ENCODE peak calls at places on chromosome 17, in six cellular contexts. E, X, C, R, J and M are unnamed samples.

GRCh38 chr17:6753006-6753445 is 2.8 kb upstream of the XAF1 start:
- DNase-seq in E (peak; percentile 95), X (peak; percentile 87), C (peak; percentile 41), R (peak; percentile 77), J (peak; percentile 53), M (peak; percentile 20)

GRCh38 chr17:81966343-81967243 is 5.6 kb upstream of the NOTUM start:
- DNase-seq in E (peak; percentile 49), X (no peak), C (peak; percentile 39), R (no peak), J (no peak), M (peak; percentile 26)

GRCh38 chr17:31371511-31372097 is 19.9 kb upstream of the RAB11FIP4 start:
- DNase-seq in E (peak; percentile 60), X (peak; percentile 52), C (no peak), R (no peak), J (no peak), M (no peak)

GRCh38 chr17:27457405-27457730 is 1.1 kb downstream of the KSR1 start:
- DNase-seq in E (no peak), X (peak; percentile 15), C (no peak), R (no peak), J (no peak), M (no peak)

GRCh38 chr17:19978206-19978802 is 676 bp upstream of the AKAP10 start:
- DNase-seq in E (no peak), X (no peak), C (no peak), R (no peak), J (no peak), M (no peak)

GRCh38 chr17:17782425-17783120 is 54.2 kb downstream of the SREBF1 start:
- DNase-seq in E (no peak), X (no peak), C (no peak), R (no peak), J (no peak), M (no peak)

GRCh38 chr17:72863511-72864175 is 228.8 kb downstream of the SLC39A11 start:
- DNase-seq in E (no peak), X (no peak), C (no peak), R (no peak), J (no peak), M (no peak)

GRCh38 chr17:77666881-77667395 is 291.6 kb upstream of the TNRC6C start:
- DNase-seq in E (no peak), X (no peak), C (no peak), R (no peak), J (no peak), M (no peak)

GRCh38 chr17:19328441-19329061 is 34.0 kb downstream of the B9D1 start:
- DNase-seq in E (no peak), X (no peak), C (no peak), R (peak; percentile 59), J (no peak), M (no peak)

GRCh38 chr17:71975998-71976649 is 144.7 kb upstream of the SOX9 start:
- DNase-seq in E (peak; percentile 96), X (no peak), C (peak; percentile 61), R (peak; percentile 98), J (peak; percentile 63), M (peak; percentile 89)

GRCh38 chr17:12627776-12628491 is 37.8 kb upstream of the MYOCD start:
- DNase-seq in E (peak; percentile 51), X (no peak), C (no peak), R (no peak), J (no peak), M (no peak)

GRCh38 chr17:65546579-65546978 is 14.9 kb downstream of the AXIN2 start:
- DNase-seq in E (no peak), X (no peak), C (no peak), R (no peak), J (no peak), M (no peak)

GRCh38 chr17:82862758-82863645 is 23.2 kb upstream of the ZNF750 start:
- DNase-seq in E (no peak), X (no peak), C (no peak), R (no peak), J (no peak), M (no peak)

GRCh38 chr17:45177563-45177962 is 15.9 kb downstream of the HEXIM2 start:
- DNase-seq in E (no peak), X (no peak), C (no peak), R (no peak), J (no peak), M (no peak)

GRCh38 chr17:56319531-56319930 is 166.3 kb downstream of the ANKFN1 start:
- DNase-seq in E (peak; percentile 51), X (peak; percentile 64), C (no peak), R (no peak), J (peak; percentile 7), M (peak; percentile 29)

GRCh38 chr17:49580055-49580721 is 4.5 kb downstream of the NXPH3 start:
- DNase-seq in E (no peak), X (no peak), C (no peak), R (no peak), J (no peak), M (no peak)

GRCh38 chr17:57593739-57594462 is 151.2 kb downstream of the CCDC182 start:
- DNase-seq in E (no peak), X (no peak), C (no peak), R (no peak), J (no peak), M (no peak)

GRCh38 chr17:78159575-78160158 is 8.7 kb upstream of the SYNGR2 start:
- DNase-seq in E (no peak), X (no peak), C (no peak), R (no peak), J (no peak), M (peak; percentile 80)

GRCh38 chr17:57625511-57625910 is 119.6 kb downstream of the CCDC182 start:
- DNase-seq in E (no peak), X (no peak), C (no peak), R (no peak), J (no peak), M (no peak)

GRCh38 chr17:56440391-56440790 is 153.1 kb upstream of the NOG start:
- DNase-seq in E (no peak), X (peak; percentile 10), C (no peak), R (no peak), J (no peak), M (no peak)

GRCh38 chr17:80382956-80383355 is 32.0 kb upstream of the ENDOV start:
- DNase-seq in E (no peak), X (no peak), C (no peak), R (no peak), J (no peak), M (no peak)

GRCh38 chr17:69637399-69638165 is 223.1 kb downstream of the MAP2K6 start:
- DNase-seq in E (peak; percentile 16), X (no peak), C (no peak), R (no peak), J (peak; percentile 38), M (peak; percentile 33)

GRCh38 chr17:29614345-29615047 is 8.2 kb downstream of the CORO6 start:
- DNase-seq in E (no peak), X (no peak), C (no peak), R (no peak), J (no peak), M (no peak)

GRCh38 chr17:40352779-40353394 is 11.7 kb downstream of the GJD3 start:
- DNase-seq in E (no peak), X (no peak), C (no peak), R (peak; percentile 33), J (no peak), M (no peak)

GRCh38 chr17:27456681-27457404 is 595 bp downstream of the KSR1 start:
- DNase-seq in E (no peak), X (no peak), C (no peak), R (peak; percentile 71), J (no peak), M (no peak)

GRCh38 chr17:41865596-41865893 is 322 bp upstream of the KLHL11 start:
- DNase-seq in E (no peak), X (no peak), C (no peak), R (no peak), J (no peak), M (no peak)
- H3K4me3 ChIP-seq in E (peak overlapping the region; percentile 37), X (peak overlapping the region; percentile 38), C (peak overlapping the region; percentile 32), R (peak overlapping the region; percentile 100), J (peak overlapping the region; percentile 28), M (peak overlapping the region; percentile 46)

GRCh38 chr17:38735161-38735997 is 5.2 kb downstream of the CISD3 start:
- DNase-seq in E (peak; percentile 39), X (no peak), C (no peak), R (peak; percentile 78), J (no peak), M (no peak)
- TF ChIP-seq CTCF in E (peak; percentile 86), X (peak; percentile 94), C (peak; percentile 84), R (peak; percentile 90), J (peak; percentile 95), M (peak; percentile 90)

GRCh38 chr17:55174133-55174532 is 90.6 kb upstream of the HLF start:
- DNase-seq in E (no peak), X (no peak), C (no peak), R (no peak), J (no peak), M (no peak)

GRCh38 chr17:55172612-55173011 is 92.1 kb upstream of the HLF start:
- DNase-seq in E (no peak), X (no peak), C (no peak), R (no peak), J (no peak), M (no peak)

GRCh38 chr17:55177914-55178217 is 86.9 kb upstream of the HLF start:
- DNase-seq in E (no peak), X (no peak), C (no peak), R (no peak), J (no peak), M (no peak)

GRCh38 chr17:55177159-55177913 is 87.4 kb upstream of the HLF start:
- DNase-seq in E (peak; percentile 27), X (peak; percentile 89), C (no peak), R (no peak), J (no peak), M (no peak)

GRCh38 chr17:55175788-55176425 is 88.9 kb upstream of the HLF start:
- DNase-seq in E (no peak), X (no peak), C (no peak), R (no peak), J (no peak), M (no peak)
- H3K4me3 ChIP-seq in E (no peak overlapping the region), X (no peak overlapping the region), C (no peak overlapping the region), R (no peak overlapping the region), J (no peak overlapping the region), M (no peak overlapping the region)

GRCh38 chr17:1087381-1088241 is 90.7 kb downstream of the TIMM22 start:
- DNase-seq in E (no peak), X (peak; percentile 84), C (peak; percentile 77), R (peak; percentile 93), J (peak; percentile 74), M (no peak)
- TF ChIP-seq CTCF in E (no peak), X (no peak), C (no peak), R (no peak), J (no peak), M (no peak)

GRCh38 chr17:63702616-63703015 is 2.7 kb upstream of the LIMD2 start:
- DNase-seq in E (no peak), X (no peak), C (no peak), R (peak; percentile 35), J (no peak), M (no peak)
- H3K4me3 ChIP-seq in E (no peak overlapping the region), X (no peak overlapping the region), C (no peak overlapping the region), R (no peak overlapping the region), J (no peak overlapping the region), M (no peak overlapping the region)

GRCh38 chr17:47953945-47954344 is 3.7 kb downstream of the PRR15L start:
- DNase-seq in E (no peak), X (no peak), C (no peak), R (no peak), J (no peak), M (no peak)
- TF ChIP-seq CTCF in E (no peak), X (no peak), C (no peak), R (no peak), J (no peak), M (peak; percentile 21)